ENCODE peak calls at places on chromosomes 3 and 15, in four cellular contexts. P is dorsolateral prefrontal cortex, G is astrocyte, D is Karpas-422. H is an unnamed sample.

GRCh38 chr15:79283252-79284048 is 928 bp downstream of the ANKRD34C start:
- DNase-seq in P (peak; percentile 67), G (peak; percentile 24), D (no peak), H (peak; percentile 7)

GRCh38 chr3:115790759-115791158 is 167.4 kb downstream of the GAP43 start:
- DNase-seq in P (no peak), G (peak; percentile 100), D (no peak), H (no peak)

GRCh38 chr15:53448215-53449001 is 311.1 kb downstream of the WDR72 start:
- DNase-seq in P (no peak), G (no peak), D (no peak), H (no peak)

GRCh38 chr3:63061449-63061848 is 186.2 kb upstream of the CADPS start:
- DNase-seq in P (no peak), G (no peak), D (no peak), H (no peak)

GRCh38 chr3:77081240-77081661 is 41.4 kb downstream of the ROBO2 start:
- DNase-seq in P (no peak), G (peak; percentile 56), D (no peak), H (no peak)

GRCh38 chr3:191648787-191649186 is 187.8 kb downstream of the PYDC2 start:
- DNase-seq in P (no peak), G (no peak), D (no peak), H (no peak)

GRCh38 chr3:175535351-175535750 is 676.2 kb downstream of the NAALADL2 start:
- DNase-seq in P (no peak), G (no peak), D (no peak), H (no peak)

GRCh38 chr3:158810823-158811425 is 9.1 kb downstream of the MFSD1 start:
- DNase-seq in P (no peak), G (no peak), D (no peak), H (no peak)

GRCh38 chr15:80204231-80204630 is 47.8 kb downstream of the CTXND1 start:
- DNase-seq in P (no peak), G (no peak), D (no peak), H (no peak)

GRCh38 chr3:52798978-52799476 is 4.4 kb downstream of the ITIH3 start:
- DNase-seq in P (no peak), G (no peak), D (peak; percentile 66), H (no peak)

GRCh38 chr3:128369881-128370642 is 96.6 kb downstream of the DNAJB8 start:
- DNase-seq in P (no peak), G (no peak), D (peak; percentile 81), H (no peak)

DNA sequence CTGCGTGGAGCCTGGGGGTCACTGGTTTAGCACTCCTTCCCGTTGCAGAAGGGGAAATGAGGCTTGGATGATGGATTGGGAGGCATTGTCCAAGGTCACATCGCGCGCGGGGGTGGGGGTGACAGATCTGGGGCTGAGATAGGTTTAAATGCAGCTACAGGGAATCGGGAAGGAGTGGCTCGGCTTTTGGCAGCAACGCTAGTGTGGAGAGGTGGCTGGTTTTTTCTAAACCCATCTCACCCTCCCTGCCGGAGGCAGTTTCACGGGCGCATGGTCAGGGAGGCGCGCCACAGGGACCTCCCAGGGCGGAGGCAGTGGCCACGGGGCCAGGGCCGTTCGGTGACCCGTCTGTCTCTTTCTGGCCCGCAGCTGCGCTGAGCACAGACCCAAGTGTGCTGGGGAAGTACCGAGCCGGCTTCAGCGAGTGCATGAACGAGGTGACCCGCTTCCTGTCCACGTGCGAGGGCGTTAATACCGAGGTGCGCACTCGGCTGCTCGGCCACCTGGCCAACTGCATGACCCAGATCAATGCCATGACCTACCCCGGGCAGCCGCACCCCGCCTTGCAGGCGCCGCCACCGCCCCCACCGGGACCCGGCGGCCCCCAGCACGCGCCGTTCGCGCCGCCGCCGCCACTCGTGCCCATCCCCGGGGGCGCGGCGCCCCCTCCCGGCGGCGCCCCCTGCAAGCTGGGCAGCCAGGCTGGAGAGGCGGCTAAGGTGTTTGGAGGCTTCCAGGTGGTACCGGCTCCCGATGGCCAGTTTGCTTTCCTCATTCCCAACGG is 1.6 kb downstream of the HES1 start:
- DNase-seq in P (peak; percentile 52), G (peak; percentile 57), D (peak; percentile 89), H (peak; percentile 47)
- H3K27ac ChIP-seq in P (peak overlapping the region; percentile 86), G (peak overlapping the region; percentile 96), D (peak overlapping the region; percentile 24), H (peak overlapping the region; percentile 64)

DNA sequence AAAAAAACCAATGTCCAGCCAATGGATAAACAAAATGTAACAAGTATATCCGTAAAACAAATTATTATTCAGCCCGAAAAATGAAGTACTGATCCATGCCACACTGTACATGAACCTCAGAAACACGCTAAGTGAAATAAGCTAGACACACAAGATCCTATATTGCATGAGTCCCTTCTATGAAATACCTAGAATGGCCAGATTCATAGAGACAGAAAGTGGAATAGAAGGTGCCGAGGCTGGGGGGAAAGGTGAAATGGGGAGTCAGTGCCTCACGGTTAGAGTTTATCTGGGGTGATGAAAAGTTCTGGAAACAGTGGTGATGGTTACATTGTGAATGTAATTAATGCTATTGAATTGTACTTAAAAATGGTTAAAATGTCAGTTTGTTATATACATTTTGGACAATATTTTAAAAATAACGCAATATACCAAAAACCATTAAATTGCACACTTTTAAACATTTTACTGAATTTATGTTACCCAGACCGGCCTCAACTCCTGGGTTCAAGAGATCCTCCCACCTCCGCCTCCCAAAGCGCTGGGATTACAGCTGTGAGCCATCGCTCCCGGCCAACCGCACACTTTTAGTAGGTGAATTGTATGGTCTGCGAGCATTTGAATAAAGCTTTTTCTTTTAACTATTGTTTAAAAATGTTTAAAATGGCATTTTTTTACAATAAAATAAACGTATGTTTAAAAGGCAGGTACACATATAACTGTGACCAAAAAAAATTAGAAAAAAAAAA is 2.1 kb downstream of the RNF168 start:
- DNase-seq in P (no peak), G (peak; percentile 29), D (peak; percentile 78), H (no peak)
- H3K27ac ChIP-seq in P (no peak overlapping the region), G (peak overlapping the region; percentile 93), D (peak overlapping the region; percentile 92), H (no peak overlapping the region)

DNA sequence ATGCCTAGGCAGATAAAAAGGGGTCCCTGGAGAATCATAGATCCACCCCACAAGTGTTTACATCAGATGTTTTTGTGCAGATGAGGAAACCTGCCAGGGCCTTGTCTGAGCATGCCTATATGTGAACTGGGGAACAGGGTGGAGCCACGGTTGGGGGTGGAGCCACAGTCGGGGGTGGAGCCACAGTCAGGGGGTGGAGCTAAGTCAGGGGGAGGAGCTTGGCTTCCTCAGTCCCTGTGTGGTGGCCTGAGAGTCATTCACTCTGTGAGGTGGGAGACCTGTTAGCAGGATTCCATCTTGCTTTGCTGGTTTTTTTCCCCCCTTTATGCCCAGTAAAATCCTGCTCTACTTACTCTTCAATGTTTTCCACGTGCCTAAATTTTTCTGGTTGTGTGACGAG is 57.8 kb upstream of the TGFBR2 start:
- DNase-seq in P (no peak), G (no peak), D (no peak), H (no peak)
- H3K27ac ChIP-seq in P (no peak overlapping the region), G (no peak overlapping the region), D (no peak overlapping the region), H (no peak overlapping the region)

DNA sequence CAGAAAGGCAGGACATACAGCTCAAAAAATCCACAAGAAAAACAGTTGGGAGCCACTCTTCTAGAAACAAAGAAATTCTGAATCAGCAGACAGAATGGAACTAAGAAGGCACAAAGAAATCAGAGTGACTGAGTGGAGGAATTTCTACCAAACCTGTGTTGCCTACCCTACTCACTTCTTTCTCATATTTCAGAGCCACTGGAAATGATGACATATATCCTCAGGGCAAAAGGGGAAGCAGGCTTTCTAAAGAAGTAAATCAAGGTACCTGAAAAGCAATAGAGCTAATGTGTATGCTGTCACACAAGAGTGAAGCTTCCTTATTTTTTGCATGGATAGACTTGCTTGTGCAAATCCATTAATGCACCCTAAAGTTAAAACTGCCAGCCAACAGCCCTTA is 205.2 kb upstream of the ARL6 start:
- DNase-seq in P (no peak), G (no peak), D (no peak), H (no peak)
- H3K27ac ChIP-seq in P (no peak overlapping the region), G (no peak overlapping the region), D (no peak overlapping the region), H (no peak overlapping the region)

GRCh38 chr3:113211370-113212154 is at the start of gene BOC:
- DNase-seq in P (no peak), G (peak; percentile 73), D (no peak), H (no peak)

GRCh38 chr3:113212845-113213375 is 1.6 kb downstream of the BOC start:
- DNase-seq in P (no peak), G (no peak), D (no peak), H (no peak)

GRCh38 chr3:113214227-113214626 is 2.9 kb downstream of the BOC start:
- DNase-seq in P (no peak), G (no peak), D (no peak), H (no peak)

GRCh38 chr3:113212155-113212844 is 943 bp downstream of the BOC start:
- DNase-seq in P (no peak), G (no peak), D (no peak), H (no peak)

DNA sequence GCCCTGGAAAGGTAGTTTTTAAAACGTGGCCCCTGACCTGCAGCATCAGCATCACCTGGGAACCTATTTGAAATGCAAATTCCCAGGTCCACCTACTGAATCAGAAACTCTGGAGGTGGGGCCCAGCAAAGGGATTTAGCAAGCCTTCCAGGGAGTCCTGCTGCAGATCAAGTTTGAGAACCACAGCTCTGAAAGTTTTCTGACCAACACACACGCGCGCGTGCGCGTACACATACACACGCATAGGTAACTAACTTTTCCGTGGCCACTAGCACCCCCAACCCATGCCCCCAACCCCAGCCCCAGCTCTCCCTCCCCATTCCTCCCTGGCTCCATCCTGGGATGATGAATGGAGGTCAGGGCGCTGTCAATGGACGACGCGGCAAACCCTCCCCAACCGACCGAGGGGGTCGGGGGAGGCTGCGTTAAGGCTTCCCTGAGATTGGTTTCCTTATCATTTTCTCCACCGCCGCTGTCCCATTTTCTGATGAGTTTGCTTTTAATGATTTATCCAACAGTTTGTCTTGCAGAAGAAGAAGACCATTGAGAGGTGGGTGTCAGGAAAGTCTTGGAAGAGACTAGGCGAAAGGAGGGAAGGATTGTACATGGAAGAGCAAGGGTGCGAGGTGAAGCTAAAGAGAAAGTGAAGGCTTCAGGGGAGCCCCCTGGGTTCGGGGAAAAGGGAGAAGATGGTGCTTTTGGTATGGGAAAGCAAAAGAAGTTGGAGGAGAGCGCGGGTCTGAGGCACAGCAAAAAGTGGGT is 568 bp upstream of the BOC start:
- DNase-seq in P (no peak), G (peak; percentile 31), D (no peak), H (no peak)
- H3K27ac ChIP-seq in P (no peak overlapping the region), G (peak overlapping the region; percentile 88), D (no peak overlapping the region), H (no peak overlapping the region)